ENCODE peak calls at places on chromosome 14, in five cellular contexts. A, U, L, E and M are unnamed samples. For H3K4me1, the result is how much of the 10 kb centered on the place peaks cover.

GRCh38 chr14:32932921-32933622 is 5.6 kb upstream of the NPAS3 start:
- DNase-seq in E (no peak), U (no peak), L (no peak), A (no peak), M (no peak)

GRCh38 chr14:100339757-100340453 is 16.8 kb downstream of the SLC25A47 start:
- DNase-seq in A (no peak), E (no peak), U (no peak), L (no peak), M (no peak)

GRCh38 chr14:38851109-38851508 is 251.9 kb downstream of the SEC23A start:
- DNase-seq in A (no peak), U (no peak), E (no peak), L (no peak), M (no peak)

GRCh38 chr14:21771671-21772070 is 98.1 kb upstream of the OR4E1 start:
- DNase-seq in E (no peak), L (no peak), A (peak), U (no peak), M (no peak)

GRCh38 chr14:45251912-45252311 is 1.1 kb downstream of the MIS18BP1 start:
- DNase-seq in A (peak), L (peak), E (no peak), U (no peak), M (no peak)

GRCh38 chr14:82385043-82385442 is 851.4 kb upstream of the SEL1L start:
- DNase-seq in A (peak), L (no peak), E (no peak), U (no peak), M (no peak)

GRCh38 chr14:56310643-56311042 is 192.4 kb downstream of the PELI2 start:
- DNase-seq in A (no peak), U (no peak), E (no peak), L (peak), M (no peak)

GRCh38 chr14:31964979-31965734 is 111.9 kb upstream of the ARHGAP5 start:
- DNase-seq in U (no peak), L (no peak), E (no peak), A (no peak), M (no peak)

GRCh38 chr14:52354257-52354656 is 40.1 kb downstream of the PTGER2 start:
- DNase-seq in L (no peak), A (peak), E (no peak), U (no peak), M (no peak)

GRCh38 chr14:64203366-64204006 is 90.7 kb downstream of the ESR2 start:
- DNase-seq in L (no peak), U (no peak), E (no peak), A (no peak), M (no peak)

GRCh38 chr14:65330416-65330815 is 82.1 kb upstream of the FUT8 start:
- DNase-seq in E (no peak), A (no peak), U (no peak), L (no peak), M (no peak)
- H3K27ac ChIP-seq in E (no peak), A (no peak), U (no peak), L (no peak), M (no peak)

GRCh38 chr14:50001999-50002925 is 109.4 kb downstream of the ARF6 start:
- DNase-seq in U (no peak), L (no peak), E (peak), A (no peak), M (no peak)

GRCh38 chr14:50006141-50006540 is 110.2 kb downstream of the VCPKMT start:
- DNase-seq in E (no peak), L (no peak), A (no peak), U (no peak), M (no peak)

GRCh38 chr14:50001146-50001998 is 108.5 kb downstream of the ARF6 start:
- DNase-seq in A (peak), U (peak), E (peak), L (peak), M (peak)

GRCh38 chr14:50002926-50003212 is 110.0 kb downstream of the ARF6 start:
- DNase-seq in U (no peak), E (no peak), L (no peak), A (no peak), M (no peak)

DNA sequence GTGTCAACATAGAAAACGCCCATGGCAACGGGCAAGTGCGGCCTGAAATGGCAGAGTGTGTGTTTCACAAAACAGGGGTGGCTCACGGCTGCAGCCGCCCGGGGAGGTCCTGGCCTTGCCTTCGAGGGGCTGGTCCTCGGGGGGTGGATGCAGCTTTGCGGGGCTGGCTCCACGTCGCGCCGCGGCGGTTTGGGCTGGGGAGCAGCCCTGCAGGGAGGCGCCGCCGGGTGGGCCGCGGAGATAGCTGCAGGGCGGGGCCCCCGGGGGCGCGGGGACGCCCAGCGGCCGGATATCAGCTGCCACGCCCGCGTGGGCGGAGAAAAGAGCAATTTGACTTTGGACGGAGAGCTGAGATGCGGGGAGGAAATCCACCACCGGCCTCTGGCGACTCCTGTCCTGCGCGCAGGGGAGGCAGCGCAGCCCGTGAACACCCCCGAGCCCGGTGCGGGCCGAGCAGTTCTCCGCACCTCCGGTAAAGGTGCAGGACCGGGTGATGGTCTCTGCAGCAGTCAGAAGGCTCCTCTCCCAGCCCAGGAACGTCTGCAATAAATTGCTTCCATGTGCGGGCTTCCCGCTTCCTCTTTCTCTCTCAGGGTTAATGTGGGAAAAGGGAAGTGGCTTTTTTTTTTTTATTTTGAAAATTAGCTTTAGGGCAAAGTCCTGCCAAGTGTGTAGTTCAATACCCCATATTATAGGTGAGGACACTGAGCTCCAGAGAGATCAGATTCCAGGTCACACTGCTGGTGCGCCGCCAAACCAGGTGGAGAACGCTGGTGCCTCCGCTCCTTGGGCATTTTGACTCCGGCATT is 110.5 kb downstream of the ARF6 start:
- DNase-seq in U (peak), L (peak), A (peak), E (peak), M (peak)
- H3K4me1 ChIP-seq in U (under half), L (under half), A (half or more), E (half or more), M (under half)

GRCh38 chr14:77278461-77279230 is 7.6 kb upstream of the NGB start:
- DNase-seq in L (no peak), A (no peak), E (no peak), U (no peak), M (no peak)
- TF ChIP-seq CTCF in L (peak), A (peak), E (no peak), U (no peak), M (no peak)

GRCh38 chr14:103733651-103734050 is 18.0 kb downstream of the ZFYVE21 start:
- DNase-seq in U (no peak), A (peak), L (no peak), E (no peak), M (no peak)

GRCh38 chr14:103735439-103735814 is 19.8 kb downstream of the ZFYVE21 start:
- DNase-seq in L (no peak), E (no peak), U (no peak), A (no peak), M (no peak)

GRCh38 chr14:103735815-103736545 is 20.4 kb downstream of the ZFYVE21 start:
- DNase-seq in E (no peak), L (no peak), U (no peak), A (peak), M (no peak)

GRCh38 chr14:103734081-103734888 is 18.7 kb downstream of the ZFYVE21 start:
- DNase-seq in L (no peak), A (no peak), U (no peak), E (no peak), M (no peak)

GRCh38 chr14:103735022-103735421 is 19.4 kb downstream of the ZFYVE21 start:
- DNase-seq in E (no peak), U (no peak), L (no peak), A (no peak), M (no peak)
- H3K27ac ChIP-seq in E (no peak), U (no peak), L (no peak), A (no peak), M (no peak)

GRCh38 chr14:104697892-104698583 is 8.6 kb downstream of the INF2 start:
- DNase-seq in L (no peak), U (no peak), E (no peak), A (no peak), M (no peak)

GRCh38 chr14:104700747-104701215 is 11.4 kb downstream of the INF2 start:
- DNase-seq in E (no peak), L (no peak), A (no peak), U (no peak), M (no peak)

GRCh38 chr14:104698688-104699425 is 9.4 kb downstream of the INF2 start:
- DNase-seq in E (no peak), L (no peak), U (no peak), A (no peak), M (no peak)

GRCh38 chr14:104700224-104700623 is 10.8 kb downstream of the INF2 start:
- DNase-seq in E (no peak), A (no peak), L (no peak), U (no peak), M (no peak)

DNA sequence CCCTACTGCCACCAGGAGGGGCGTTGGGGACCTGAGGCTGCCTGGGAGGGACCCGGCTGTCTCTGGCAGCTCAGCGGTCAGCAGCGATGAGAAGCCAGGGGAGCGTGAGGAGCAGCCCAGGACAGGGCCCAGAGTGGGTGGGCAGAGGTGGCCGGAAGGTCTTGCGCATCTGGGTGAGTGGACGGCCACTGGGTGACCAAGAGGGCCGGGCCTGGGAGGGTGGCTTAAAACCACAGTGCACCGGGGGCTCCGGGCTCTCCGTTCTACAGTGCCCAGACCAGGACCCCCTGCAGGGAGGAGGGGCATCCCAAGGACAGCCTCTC is 10.0 kb downstream of the INF2 start:
- DNase-seq in U (no peak), A (no peak), L (no peak), E (no peak), M (no peak)
- H3K4me1 ChIP-seq in U (half or more), A (under half), L (under half), E (under half), M (under half)

DNA sequence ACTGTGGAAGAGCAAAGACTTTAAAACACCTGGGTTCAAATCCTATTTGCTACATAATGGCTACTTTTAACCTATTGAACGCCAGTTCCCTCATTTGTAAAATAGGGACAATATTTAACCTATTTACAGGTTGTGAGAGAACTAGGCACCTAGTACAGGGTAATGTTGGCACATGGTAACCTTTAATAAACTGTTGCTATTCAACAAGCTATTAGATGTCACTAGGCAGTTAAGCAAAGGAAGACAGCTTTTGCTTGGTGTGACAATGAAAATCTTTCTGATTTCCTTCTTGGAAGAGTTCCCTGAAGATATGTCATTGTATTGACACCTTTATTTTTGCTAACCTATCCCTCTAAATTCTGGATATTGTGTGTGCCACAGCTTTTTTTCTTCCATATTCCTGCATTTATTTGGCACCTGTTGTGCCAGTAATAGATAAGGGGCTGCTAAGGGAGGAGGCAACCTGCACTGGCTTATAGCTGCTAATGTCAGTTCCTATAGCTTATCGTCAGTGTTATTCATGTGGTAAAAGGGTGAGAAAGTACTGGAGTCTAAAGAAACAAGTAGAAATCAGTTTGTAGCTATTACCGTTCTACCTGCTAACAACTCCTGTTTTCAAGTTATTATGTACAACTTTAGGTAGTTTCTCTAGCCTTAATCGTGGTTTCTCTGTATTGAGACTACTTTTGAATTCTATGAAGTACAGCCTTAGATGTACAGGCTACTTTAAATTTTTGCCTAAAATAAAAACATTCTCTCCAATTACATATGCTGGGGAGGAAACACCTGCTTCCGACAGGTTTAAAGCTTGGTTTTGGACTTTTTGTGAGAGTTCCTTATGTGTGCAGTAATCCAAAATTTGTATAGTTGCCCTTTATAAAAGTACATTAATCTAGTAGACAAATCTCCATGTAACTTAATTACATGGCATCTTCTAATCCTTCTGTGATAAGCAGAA is 24.3 kb downstream of the HIF1A start:
- DNase-seq in A (no peak), E (no peak), U (no peak), L (no peak), M (no peak)
- TF ChIP-seq CTCF in A (no peak), E (no peak), U (no peak), L (no peak), M (no peak)